ENCODE peak calls at places on chromosomes 7 and 10, in ten cellular contexts. H, V, G, C, Y, S, L, R, J and T are unnamed samples.

GRCh38 chr7:103680161-103681144 is 234.4 kb upstream of the SLC26A5 start:
- DNase-seq in H (peak), V (no peak), G (no peak), C (no peak), Y (no peak), S (no peak), L (no peak), R (no peak), J (no peak), T (no peak)

GRCh38 chr10:79390551-79391229 is 43.4 kb downstream of the PPIF start:
- DNase-seq in H (no peak), V (no peak), G (no peak), C (peak), Y (peak), S (no peak), L (peak), R (no peak), J (no peak), T (no peak)

GRCh38 chr7:151984612-151985011 is 28.4 kb downstream of the GALNTL5 start:
- DNase-seq in H (no peak), V (no peak), G (no peak), C (no peak), Y (no peak), S (no peak), L (no peak), R (no peak), J (no peak), T (no peak)

GRCh38 chr10:79320785-79321493 is 26.3 kb upstream of the PPIF start:
- DNase-seq in H (peak), V (no peak), G (no peak), C (peak), Y (no peak), S (peak), L (peak), R (no peak), J (no peak), T (no peak)

GRCh38 chr10:124362572-124362971 is 56.2 kb downstream of the OAT start:
- DNase-seq in H (no peak), V (no peak), G (no peak), C (no peak), Y (no peak), S (no peak), L (no peak), R (no peak), J (no peak), T (no peak)

GRCh38 chr7:48011952-48012351 is 17.0 kb downstream of the SUN3 start:
- DNase-seq in H (no peak), V (no peak), G (no peak), C (no peak), Y (no peak), S (no peak), L (no peak), R (no peak), J (no peak), T (no peak)

GRCh38 chr7:100472854-100473499 is 6.0 kb downstream of the TSC22D4 start:
- DNase-seq in H (peak), V (no peak), G (no peak), C (no peak), Y (no peak), S (no peak), L (peak), R (no peak), J (peak), T (no peak)

GRCh38 chr7:122847871-122848473 is 38.3 kb downstream of the CADPS2 start:
- DNase-seq in H (no peak), V (no peak), G (no peak), C (no peak), Y (no peak), S (no peak), L (no peak), R (no peak), J (no peak), T (no peak)

GRCh38 chr7:100157334-100158228 is 942 bp downstream of the TRAPPC14 start:
- DNase-seq in H (peak), V (peak), G (no peak), C (peak), Y (no peak), S (peak), L (peak), R (no peak), J (no peak), T (peak)

GRCh38 chr10:75057680-75058079 is 53.8 kb upstream of the SAMD8 start:
- DNase-seq in H (no peak), V (no peak), G (no peak), C (no peak), Y (no peak), S (no peak), L (no peak), R (no peak), J (no peak), T (no peak)

GRCh38 chr10:64086083-64086772 is 565.0 kb downstream of the REEP3 start:
- DNase-seq in H (no peak), V (no peak), G (no peak), C (no peak), Y (no peak), S (no peak), L (no peak), R (no peak), J (no peak), T (no peak)

GRCh38 chr7:156861212-156861611 is 31.8 kb downstream of the LMBR1 start:
- DNase-seq in H (no peak), V (no peak), G (no peak), C (no peak), Y (no peak), S (no peak), L (no peak), R (no peak), J (no peak), T (no peak)

GRCh38 chr10:119700321-119700954 is 25.4 kb upstream of the INPP5F start:
- DNase-seq in H (no peak), V (no peak), G (no peak), C (no peak), Y (no peak), S (no peak), L (no peak), R (no peak), J (no peak), T (no peak)

GRCh38 chr10:59907537-59907917 is 1.2 kb upstream of the CCDC6 start:
- DNase-seq in H (no peak), V (no peak), G (no peak), C (no peak), Y (no peak), S (no peak), L (no peak), R (no peak), J (no peak), T (peak)

GRCh38 chr10:59906417-59907202 is at the start of gene CCDC6:
- DNase-seq in H (peak), V (peak), G (peak), C (peak), Y (peak), S (peak), L (peak), R (peak), J (peak), T (peak)

GRCh38 chr10:59905735-59906416 is 480 bp downstream of the CCDC6 start:
- DNase-seq in H (no peak), V (no peak), G (no peak), C (peak), Y (no peak), S (no peak), L (no peak), R (no peak), J (no peak), T (no peak)

GRCh38 chr10:59907918-59908807 is 1.8 kb upstream of the CCDC6 start:
- DNase-seq in H (peak), V (peak), G (no peak), C (peak), Y (no peak), S (peak), L (peak), R (no peak), J (peak), T (peak)

GRCh38 chr10:59908808-59909143 is 2.4 kb upstream of the CCDC6 start:
- DNase-seq in H (no peak), V (no peak), G (no peak), C (no peak), Y (no peak), S (no peak), L (no peak), R (no peak), J (no peak), T (no peak)
- H3K4me3 ChIP-seq in H (peak), V (no peak), G (peak), C (no peak), Y (peak), S (peak), L (peak), R (peak), J (no peak), T (no peak)

GRCh38 chr7:127848241-127848640 is 183.0 kb downstream of the LRRC4 start:
- DNase-seq in H (no peak), V (no peak), G (no peak), C (no peak), Y (no peak), S (no peak), L (no peak), R (no peak), J (no peak), T (no peak)

GRCh38 chr7:127844707-127845331 is 186.4 kb downstream of the LRRC4 start:
- DNase-seq in H (peak), V (peak), G (no peak), C (peak), Y (no peak), S (no peak), L (peak), R (no peak), J (peak), T (peak)

GRCh38 chr7:127847641-127848040 is 183.6 kb downstream of the LRRC4 start:
- DNase-seq in H (no peak), V (no peak), G (no peak), C (no peak), Y (no peak), S (no peak), L (no peak), R (no peak), J (no peak), T (no peak)

GRCh38 chr7:127844165-127844564 is 187.1 kb downstream of the LRRC4 start:
- DNase-seq in H (no peak), V (no peak), G (no peak), C (no peak), Y (no peak), S (no peak), L (no peak), R (no peak), J (no peak), T (no peak)

DNA sequence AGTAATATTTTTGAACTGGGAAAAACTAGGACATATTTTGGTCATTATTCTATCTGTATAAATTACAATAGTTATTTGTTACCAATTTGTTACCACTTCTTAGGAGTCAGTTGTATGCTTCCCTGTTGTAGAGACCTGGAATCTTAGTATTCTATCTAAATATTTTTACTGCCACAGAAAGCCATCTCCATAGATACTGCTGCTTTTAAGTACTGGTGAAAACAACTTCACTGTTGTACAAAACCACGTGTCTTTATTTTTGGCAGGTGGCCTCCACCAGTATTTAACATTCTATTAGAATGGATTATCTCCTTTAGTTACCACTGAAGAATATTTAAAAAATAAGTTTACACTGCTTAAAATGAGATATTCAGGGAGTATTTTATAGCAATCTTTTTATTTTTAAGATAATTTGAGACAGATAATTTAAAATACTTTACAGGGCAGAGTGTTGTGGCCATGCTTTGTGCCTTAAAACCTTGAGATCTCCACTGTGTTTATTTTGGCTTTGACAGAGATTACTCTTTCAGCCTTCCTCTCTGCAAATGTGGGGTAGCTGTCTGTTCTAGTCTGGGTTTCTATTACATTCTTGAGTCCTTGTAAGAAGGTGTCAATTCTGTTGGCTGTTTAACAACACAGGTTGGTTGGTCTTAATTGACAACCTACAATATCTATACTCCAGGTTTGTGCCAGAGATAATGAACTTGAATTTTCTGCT is 185.6 kb downstream of the LRRC4 start:
- DNase-seq in H (peak), V (peak), G (no peak), C (no peak), Y (no peak), S (no peak), L (no peak), R (no peak), J (no peak), T (no peak)
- H3K27ac ChIP-seq in H (no peak), V (peak), G (no peak), C (peak), Y (no peak), S (no peak), L (no peak), R (no peak), J (no peak), T (no peak)

GRCh38 chr7:137954614-137955013 is 47.3 kb downstream of the CREB3L2 start:
- DNase-seq in H (peak), V (no peak), G (no peak), C (no peak), Y (no peak), S (no peak), L (no peak), R (no peak), J (no peak), T (no peak)

GRCh38 chr7:137951700-137952099 is 50.2 kb downstream of the CREB3L2 start:
- DNase-seq in H (no peak), V (no peak), G (no peak), C (no peak), Y (no peak), S (no peak), L (no peak), R (no peak), J (no peak), T (peak)

GRCh38 chr7:137953692-137954470 is 48.0 kb downstream of the CREB3L2 start:
- DNase-seq in H (peak), V (no peak), G (no peak), C (peak), Y (no peak), S (peak), L (no peak), R (no peak), J (no peak), T (peak)

GRCh38 chr7:137952406-137952805 is 49.5 kb downstream of the CREB3L2 start:
- DNase-seq in H (no peak), V (no peak), G (no peak), C (no peak), Y (no peak), S (peak), L (no peak), R (no peak), J (no peak), T (peak)

GRCh38 chr7:137953043-137953691 is 48.7 kb downstream of the CREB3L2 start:
- DNase-seq in H (peak), V (no peak), G (no peak), C (no peak), Y (no peak), S (no peak), L (no peak), R (no peak), J (no peak), T (no peak)
- H3K4me3 ChIP-seq in H (no peak), V (no peak), G (no peak), C (no peak), Y (no peak), S (peak), L (no peak), R (no peak), J (no peak), T (no peak)

GRCh38 chr10:6919077-6919476 is 339.0 kb upstream of the PRKCQ start:
- DNase-seq in H (no peak), V (no peak), G (no peak), C (no peak), Y (no peak), S (no peak), L (no peak), R (no peak), J (no peak), T (no peak)
- H3K27ac ChIP-seq in H (no peak), V (no peak), G (no peak), C (no peak), Y (no peak), S (no peak), L (no peak), R (no peak), J (no peak), T (no peak)

GRCh38 chr7:98209166-98209920 is 1.9 kb upstream of the BHLHA15 start:
- DNase-seq in H (no peak), V (no peak), G (no peak), C (no peak), Y (no peak), S (no peak), L (peak), R (no peak), J (no peak), T (no peak)

GRCh38 chr7:98210513-98211220 is 572 bp upstream of the BHLHA15 start:
- DNase-seq in H (no peak), V (no peak), G (no peak), C (no peak), Y (no peak), S (no peak), L (peak), R (no peak), J (no peak), T (peak)

GRCh38 chr7:98211676-98212531 is 665 bp downstream of the BHLHA15 start:
- DNase-seq in H (no peak), V (no peak), G (no peak), C (no peak), Y (no peak), S (no peak), L (peak), R (no peak), J (no peak), T (no peak)

GRCh38 chr7:98212532-98213041 is 1.3 kb downstream of the BHLHA15 start:
- DNase-seq in H (no peak), V (no peak), G (no peak), C (no peak), Y (no peak), S (no peak), L (peak), R (no peak), J (no peak), T (no peak)

DNA sequence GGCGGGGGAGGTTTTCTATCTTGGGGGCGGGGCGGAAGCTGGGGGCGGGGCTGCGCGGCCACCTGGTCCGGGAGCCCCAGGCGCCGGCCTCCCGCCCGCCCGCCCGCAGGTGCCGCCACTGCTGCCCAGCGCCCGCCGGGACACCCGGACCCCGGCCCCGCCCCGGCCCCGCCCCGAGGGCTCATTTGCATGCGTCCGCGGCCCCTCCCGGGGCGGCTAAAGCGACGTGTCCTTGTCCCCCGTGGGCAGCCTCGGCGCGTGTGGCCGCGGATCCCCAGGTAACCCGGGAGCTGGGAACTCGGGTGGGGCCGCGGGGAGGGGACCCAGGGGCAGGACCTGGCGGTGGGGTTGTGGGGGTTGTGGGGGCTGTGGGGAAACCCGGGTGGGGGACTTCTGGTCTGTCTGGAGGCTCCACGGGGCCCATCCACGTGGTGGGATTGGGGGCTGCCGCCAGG is at the start of gene BHLHA15:
- DNase-seq in H (no peak), V (no peak), G (peak), C (no peak), Y (no peak), S (no peak), L (peak), R (no peak), J (peak), T (peak)
- H3K4me3 ChIP-seq in H (no peak), V (peak), G (no peak), C (no peak), Y (peak), S (peak), L (peak), R (no peak), J (no peak), T (peak)

GRCh38 chr7:19675816-19676215 is 33.0 kb downstream of the POLR1F start:
- DNase-seq in H (no peak), V (no peak), G (no peak), C (no peak), Y (no peak), S (no peak), L (no peak), R (no peak), J (no peak), T (no peak)
- H3K27ac ChIP-seq in H (no peak), V (no peak), G (no peak), C (no peak), Y (no peak), S (no peak), L (no peak), R (no peak), J (no peak), T (no peak)

GRCh38 chr10:14670551-14671240 is 104.0 kb downstream of the FAM107B start:
- DNase-seq in H (no peak), V (no peak), G (no peak), C (no peak), Y (no peak), S (peak), L (no peak), R (no peak), J (no peak), T (peak)
- H3K4me3 ChIP-seq in H (peak), V (no peak), G (no peak), C (no peak), Y (no peak), S (peak), L (no peak), R (no peak), J (no peak), T (no peak)

GRCh38 chr7:134835463-134835823 is 56.0 kb downstream of the CALD1 start:
- DNase-seq in H (no peak), V (no peak), G (no peak), C (no peak), Y (no peak), S (no peak), L (no peak), R (no peak), J (no peak), T (no peak)
- H3K27ac ChIP-seq in H (peak), V (no peak), G (no peak), C (no peak), Y (peak), S (no peak), L (no peak), R (no peak), J (peak), T (no peak)

GRCh38 chr7:28920424-28920823 is 37.7 kb downstream of the TRIL start:
- DNase-seq in H (peak), V (no peak), G (no peak), C (no peak), Y (no peak), S (no peak), L (no peak), R (no peak), J (no peak), T (no peak)

GRCh38 chr7:28926871-28927597 is 31.1 kb downstream of the TRIL start:
- DNase-seq in H (peak), V (peak), G (peak), C (peak), Y (peak), S (peak), L (peak), R (peak), J (peak), T (peak)

GRCh38 chr7:28922618-28923331 is 35.4 kb downstream of the TRIL start:
- DNase-seq in H (peak), V (peak), G (peak), C (peak), Y (no peak), S (peak), L (peak), R (peak), J (peak), T (peak)

GRCh38 chr7:28919510-28919909 is 38.6 kb downstream of the TRIL start:
- DNase-seq in H (peak), V (no peak), G (no peak), C (no peak), Y (no peak), S (no peak), L (no peak), R (no peak), J (no peak), T (no peak)

DNA sequence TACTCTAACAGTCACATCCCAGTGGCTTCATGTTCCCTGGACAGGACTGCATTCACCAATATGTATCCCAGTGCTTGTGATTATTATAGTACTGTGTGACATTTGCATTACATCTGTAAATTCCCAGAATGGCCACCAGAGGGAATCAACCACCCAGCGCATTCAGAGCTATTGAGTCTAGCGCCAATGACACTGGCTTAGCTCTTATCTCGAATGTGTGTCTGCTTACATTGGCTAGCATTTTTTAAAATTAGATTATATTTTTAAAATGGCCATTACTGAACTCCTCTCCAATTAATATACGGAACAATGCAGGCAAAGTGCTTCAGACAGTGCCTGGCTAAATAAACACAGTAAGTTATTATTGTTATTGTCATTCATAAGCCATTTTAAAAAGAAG is 36.3 kb downstream of the TRIL start:
- DNase-seq in H (peak), V (peak), G (peak), C (peak), Y (no peak), S (peak), L (peak), R (peak), J (peak), T (peak)
- H3K4me3 ChIP-seq in H (no peak), V (no peak), G (no peak), C (no peak), Y (no peak), S (no peak), L (no peak), R (no peak), J (no peak), T (no peak)